ENCODE peak calls at places on chromosomes 7 and 10, in six cellular contexts. P is anterior cingulate cortex; W is activated B cell treated with CpG ODN at 0.5 μM for 24 hours; T is nucleus accumbens; U is GM12864; D is central memory CD4-positive, alpha-beta T cell. H is an unnamed sample.

GRCh38 chr7:151410405-151411390 is 860 bp upstream of the WDR86 start:
- DNase-seq in P (no peak), U (no peak), D (peak), T (no peak), W (no peak), H (no peak)

GRCh38 chr10:123967626-123968243 is 76.1 kb upstream of the CPXM2 start:
- DNase-seq in P (peak), T (peak), D (no peak), W (no peak), U (peak), H (peak)

GRCh38 chr7:14973712-14974428 is 71.3 kb upstream of the DGKB start:
- DNase-seq in D (no peak), P (no peak), W (no peak), T (no peak), U (no peak), H (no peak)

GRCh38 chr7:74290999-74291441 is 1.8 kb downstream of the CLIP2 start:
- DNase-seq in P (no peak), U (no peak), D (no peak), W (no peak), T (no peak), H (no peak)

GRCh38 chr7:1849351-1849951 is 179.4 kb downstream of the ELFN1 start:
- DNase-seq in W (no peak), T (no peak), D (no peak), P (no peak), U (no peak), H (no peak)

GRCh38 chr10:76287856-76288255 is 856.4 kb downstream of the LRMDA start:
- DNase-seq in U (no peak), T (no peak), W (no peak), D (no peak), P (no peak), H (no peak)

GRCh38 chr10:24912214-24912613 is 40.2 kb downstream of the PRTFDC1 start:
- DNase-seq in U (no peak), P (no peak), W (no peak), T (no peak), D (no peak), H (no peak)

GRCh38 chr7:49774459-49775064 is 1.1 kb downstream of the VWC2 start:
- DNase-seq in W (no peak), P (no peak), U (no peak), T (no peak), D (no peak), H (no peak)

GRCh38 chr7:135189961-135190360 is 19.5 kb upstream of the CYREN start:
- DNase-seq in W (no peak), P (no peak), T (no peak), D (no peak), U (no peak), H (no peak)

GRCh38 chr10:78069151-78069550 is 35.5 kb downstream of the RPS24 start:
- DNase-seq in U (no peak), W (no peak), D (no peak), P (no peak), T (no peak), H (no peak)

GRCh38 chr10:17758200-17758599 is 6.2 kb downstream of the TMEM236 start:
- DNase-seq in P (no peak), U (no peak), D (no peak), W (no peak), T (no peak), H (no peak)

GRCh38 chr7:149838992-149839408 is 825 bp downstream of the ZNF862 start:
- DNase-seq in P (no peak), U (no peak), W (no peak), T (no peak), D (no peak), H (no peak)

GRCh38 chr10:99612167-99612831 is 7.9 kb downstream of the SLC25A28 start:
- DNase-seq in T (no peak), D (peak), W (peak), P (no peak), U (no peak), H (peak)

GRCh38 chr10:74544106-74544505 is 282.3 kb upstream of the KAT6B start:
- DNase-seq in D (no peak), P (no peak), U (no peak), W (no peak), T (no peak), H (no peak)

GRCh38 chr10:22810643-22811254 is 96.4 kb upstream of the PIP4K2A start:
- DNase-seq in P (no peak), D (no peak), T (no peak), W (no peak), U (no peak), H (no peak)

GRCh38 chr10:34172936-34173533 is 642.1 kb downstream of the PARD3 start:
- DNase-seq in T (no peak), U (no peak), W (no peak), D (no peak), P (no peak), H (no peak)

GRCh38 chr7:130961128-130961601 is 227.2 kb upstream of the KLF14 start:
- DNase-seq in P (no peak), D (peak), T (no peak), W (peak), U (peak), H (no peak)

GRCh38 chr10:1629326-1630036 is 107.8 kb downstream of the ADARB2 start:
- DNase-seq in D (no peak), U (no peak), P (no peak), T (no peak), W (no peak), H (no peak)

GRCh38 chr7:49852619-49853462 is 79.4 kb downstream of the VWC2 start:
- DNase-seq in P (no peak), U (peak), D (no peak), T (no peak), W (no peak), H (no peak)

GRCh38 chr10:121974535-121975294 is at the start of gene NSMCE4A:
- DNase-seq in P (peak), D (peak), T (peak), U (peak), W (peak), H (peak)

GRCh38 chr7:26022578-26022977 is 129.4 kb upstream of the NFE2L3 start:
- DNase-seq in T (no peak), U (no peak), W (no peak), P (no peak), D (no peak), H (no peak)

GRCh38 chr7:139416405-139416804 is 56.7 kb downstream of the LUC7L2 start:
- DNase-seq in P (no peak), T (no peak), W (no peak), U (no peak), D (no peak), H (no peak)

GRCh38 chr7:37285701-37286475 is 162.8 kb downstream of the ELMO1 start:
- DNase-seq in D (no peak), W (no peak), U (no peak), T (no peak), P (no peak), H (no peak)

GRCh38 chr7:67022501-67022900 is 25.9 kb downstream of the TYW1 start:
- DNase-seq in U (no peak), W (no peak), D (no peak), P (no peak), T (no peak), H (no peak)

GRCh38 chr10:52332815-52333214 is 18.7 kb downstream of the DKK1 start:
- DNase-seq in P (no peak), U (no peak), W (no peak), T (no peak), D (no peak), H (no peak)

GRCh38 chr10:33122014-33122788 is 164.2 kb upstream of the ITGB1 start:
- DNase-seq in W (no peak), T (no peak), U (no peak), D (no peak), P (no peak), H (peak)

GRCh38 chr7:69342154-69342884 is 256.0 kb upstream of the AUTS2 start:
- DNase-seq in U (no peak), P (no peak), W (no peak), D (no peak), T (no peak), H (no peak)

GRCh38 chr7:71389976-71390375 is 258.0 kb downstream of the GALNT17 start:
- DNase-seq in P (no peak), T (no peak), D (no peak), U (no peak), W (no peak), H (no peak)

GRCh38 chr10:130043491-130043890 is 67.1 kb downstream of the C10orf143 start:
- DNase-seq in W (no peak), D (no peak), T (no peak), U (no peak), P (no peak), H (no peak)

GRCh38 chr10:34360984-34361383 is 454.1 kb downstream of the PARD3 start:
- DNase-seq in U (no peak), P (no peak), W (no peak), T (no peak), D (no peak), H (no peak)

GRCh38 chr10:17094844-17095243 is 34.8 kb downstream of the CUBN start:
- DNase-seq in D (no peak), T (no peak), W (no peak), U (no peak), P (no peak), H (no peak)

GRCh38 chr7:638256-639011 is 88.1 kb upstream of the DNAAF5 start:
- DNase-seq in W (no peak), T (no peak), P (no peak), U (no peak), D (no peak), H (no peak)

GRCh38 chr10:43867667-43868361 is 219.1 kb upstream of the ZNF32 start:
- DNase-seq in T (no peak), U (no peak), D (no peak), P (no peak), W (no peak), H (peak)